ENCODE peak calls at places on chromosomes 2 and 18, in four cellular contexts. F, I, S and P are unnamed samples.

GRCh38 chr18:23498062-23498582 is 5.2 kb upstream of the RMC1 start:
- DNase-seq in I (no peak), F (no peak), S (no peak), P (no peak)

GRCh38 chr2:133641497-133641896 is 73.2 kb upstream of the NCKAP5 start:
- DNase-seq in F (peak; percentile 41), S (peak; percentile 14), I (peak; percentile 48), P (peak; percentile 44)

GRCh38 chr2:231514951-231515297 is 15.3 kb downstream of the NMUR1 start:
- DNase-seq in I (no peak), F (no peak), S (no peak), P (no peak)

GRCh38 chr2:60742419-60742818 is 13.6 kb upstream of the PAPOLG start:
- DNase-seq in S (no peak), F (no peak), I (no peak), P (no peak)

GRCh38 chr2:52821631-52822030 is 946.0 kb upstream of the CHAC2 start:
- DNase-seq in I (no peak), F (no peak), S (peak; percentile 17), P (no peak)

GRCh38 chr2:241914542-241914941 is 45.0 kb downstream of the RTP5 start:
- DNase-seq in F (peak; percentile 21), S (no peak), I (peak; percentile 43), P (peak; percentile 40)

GRCh38 chr18:12011962-12012549 is 30.7 kb downstream of the IMPA2 start:
- DNase-seq in F (peak; percentile 20), I (no peak), S (no peak), P (no peak)

GRCh38 chr2:31271851-31272267 is 37.9 kb downstream of the EHD3 start:
- DNase-seq in F (no peak), S (no peak), I (no peak), P (no peak)

GRCh38 chr2:28952806-28953190 is 28.3 kb upstream of the TOGARAM2 start:
- DNase-seq in F (peak; percentile 60), S (no peak), I (no peak), P (no peak)

GRCh38 chr18:75531851-75532241 is 104.3 kb upstream of the SMIM21 start:
- DNase-seq in S (no peak), I (no peak), F (no peak), P (no peak)

GRCh38 chr2:113064898-113065297 is 2.9 kb upstream of the IL1F10 start:
- DNase-seq in S (no peak), F (no peak), I (no peak), P (no peak)